ENCODE peak calls at places on chromosomes 3 and 15, in six cellular contexts. K is CD4-positive, alpha-beta memory T cell; Z is left ventricle myocardium inferior; Q is uterus; U is mammary epithelial cell; T is effector memory CD4-positive, alpha-beta T cell. H is an unnamed sample.

GRCh38 chr3:32347286-32348125 is 44.1 kb upstream of the CMTM7 start:
- DNase-seq in K (no peak), Z (peak; percentile 32), Q (peak; percentile 18), U (no peak), T (no peak), H (no peak)

GRCh38 chr3:192833177-192833890 is 84.3 kb downstream of the MB21D2 start:
- DNase-seq in K (no peak), Z (no peak), Q (no peak), U (no peak), T (no peak), H (no peak)

GRCh38 chr3:188458761-188459160 is 304.8 kb downstream of the LPP start:
- DNase-seq in K (no peak), Z (no peak), Q (no peak), U (no peak), T (no peak), H (no peak)

GRCh38 chr3:32696523-32696922 is 11.5 kb downstream of the CNOT10 start:
- DNase-seq in K (no peak), Z (no peak), Q (no peak), U (no peak), T (no peak), H (no peak)

GRCh38 chr15:96341465-96342142 is 11.1 kb downstream of the NR2F2 start:
- DNase-seq in K (no peak), Z (no peak), Q (no peak), U (no peak), T (no peak), H (peak; percentile 54)

GRCh38 chr3:58175429-58176184 is 35.2 kb downstream of the DNASE1L3 start:
- DNase-seq in K (no peak), Z (no peak), Q (no peak), U (no peak), T (no peak), H (peak; percentile 51)

GRCh38 chr3:125498630-125499029 is 21.4 kb downstream of the SNX4 start:
- DNase-seq in K (no peak), Z (no peak), Q (no peak), U (no peak), T (no peak), H (no peak)

GRCh38 chr15:29123991-29124390 is 145.6 kb downstream of the NSMCE3 start:
- DNase-seq in K (no peak), Z (no peak), Q (no peak), U (no peak), T (no peak), H (no peak)

GRCh38 chr15:57835119-57835518 is 128.6 kb downstream of the POLR2M start:
- DNase-seq in K (no peak), Z (no peak), Q (no peak), U (no peak), T (no peak), H (no peak)

GRCh38 chr3:189950258-189950657 is 170.4 kb downstream of the P3H2 start:
- DNase-seq in K (no peak), Z (no peak), Q (no peak), U (peak; percentile 69), T (no peak), H (no peak)

GRCh38 chr3:145952541-145952940 is 208.4 kb downstream of the PLOD2 start:
- DNase-seq in K (no peak), Z (no peak), Q (no peak), U (peak; percentile 66), T (no peak), H (no peak)

GRCh38 chr15:66766282-66767228 is 64.5 kb downstream of the SMAD6 start:
- DNase-seq in K (no peak), Z (no peak), Q (no peak), U (peak; percentile 56), T (no peak), H (no peak)

GRCh38 chr3:69738859-69739203 is 433 bp upstream of the MITF start:
- DNase-seq in K (no peak), Z (peak; percentile 29), Q (no peak), U (no peak), T (no peak), H (no peak)

GRCh38 chr15:40054746-40055575 is 16.0 kb upstream of the SRP14 start:
- DNase-seq in K (peak; percentile 25), Z (no peak), Q (no peak), U (peak; percentile 47), T (no peak), H (no peak)

GRCh38 chr3:107704477-107704876 is 181.7 kb downstream of the BBX start:
- DNase-seq in K (no peak), Z (no peak), Q (no peak), U (peak; percentile 40), T (no peak), H (no peak)

GRCh38 chr3:128726691-128727031 is 678 bp downstream of the RAB7A start:
- DNase-seq in K (peak; percentile 19), Z (peak; percentile 36), Q (peak; percentile 34), U (peak; percentile 88), T (peak; percentile 20), H (no peak)

GRCh38 chr15:63339006-63339766 is 42.5 kb downstream of the CA12 start:
- DNase-seq in K (no peak), Z (no peak), Q (no peak), U (peak; percentile 77), T (no peak), H (no peak)
- H3K4me3 ChIP-seq in K (no peak overlapping the region), Z (no peak overlapping the region), Q (no peak overlapping the region), U (no peak overlapping the region), T (no peak overlapping the region), H (no peak overlapping the region)

GRCh38 chr3:138384971-138385370 is 36.6 kb downstream of the MRAS start:
- DNase-seq in K (no peak), Z (no peak), Q (no peak), U (no peak), T (no peak), H (no peak)

GRCh38 chr3:138378990-138379389 is 30.6 kb downstream of the MRAS start:
- DNase-seq in K (no peak), Z (no peak), Q (no peak), U (no peak), T (no peak), H (no peak)

GRCh38 chr3:138381413-138381901 is 33.1 kb downstream of the MRAS start:
- DNase-seq in K (no peak), Z (peak; percentile 56), Q (peak; percentile 41), U (no peak), T (no peak), H (peak; percentile 61)

GRCh38 chr3:138381950-138382715 is 33.8 kb downstream of the MRAS start:
- DNase-seq in K (no peak), Z (peak; percentile 74), Q (peak; percentile 73), U (peak; percentile 84), T (no peak), H (peak; percentile 84)

DNA sequence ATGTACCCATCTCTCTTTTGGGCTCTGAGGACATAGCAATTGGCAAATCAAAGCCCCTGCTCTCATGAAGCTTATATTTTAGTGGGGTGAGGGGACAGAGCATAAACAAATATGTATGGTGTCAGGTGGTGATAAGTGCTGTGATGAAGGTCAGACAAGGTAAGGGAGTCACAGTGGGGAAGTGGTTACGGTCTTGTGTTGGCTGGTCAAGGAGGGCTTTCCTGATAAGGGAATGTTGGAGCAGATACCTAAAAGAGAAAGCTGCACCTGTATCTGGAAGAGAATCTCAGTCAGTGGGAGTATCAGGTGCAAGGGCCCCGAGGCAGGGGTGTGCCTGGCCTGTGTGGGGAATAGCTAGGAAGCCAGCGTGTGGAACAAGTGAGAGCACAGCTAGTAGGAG is 35.3 kb downstream of the MRAS start:
- DNase-seq in K (no peak), Z (no peak), Q (no peak), U (no peak), T (no peak), H (no peak)
- H3K27ac ChIP-seq in K (no peak overlapping the region), Z (peak overlapping the region; percentile 92), Q (peak overlapping the region; percentile 18), U (no peak overlapping the region), T (no peak overlapping the region), H (no peak overlapping the region)

GRCh38 chr3:42092006-42092405 is 849 bp downstream of the TRAK1 start:
- DNase-seq in K (no peak), Z (no peak), Q (no peak), U (peak; percentile 54), T (no peak), H (no peak)
- H3K4me3 ChIP-seq in K (no peak overlapping the region), Z (peak overlapping the region; percentile 56), Q (no peak overlapping the region), U (peak overlapping the region; percentile 58), T (no peak overlapping the region), H (no peak overlapping the region)

GRCh38 chr3:138948371-138949001 is 1.5 kb downstream of the FOXL2NB start:
- DNase-seq in K (no peak), Z (no peak), Q (no peak), U (no peak), T (no peak), H (no peak)

GRCh38 chr3:138946554-138947302 is at the start of the genes FOXL2 and FOXL2NB:
- DNase-seq in K (peak; percentile 32), Z (no peak), Q (peak; percentile 67), U (peak; percentile 48), T (no peak), H (peak; percentile 96)

GRCh38 chr3:138949002-138949418 is 2.0 kb downstream of the FOXL2NB start:
- DNase-seq in K (no peak), Z (no peak), Q (no peak), U (no peak), T (no peak), H (peak; percentile 57)

GRCh38 chr3:138945646-138946553 is 1.0 kb downstream of the FOXL2 start:
- DNase-seq in K (peak; percentile 20), Z (no peak), Q (no peak), U (peak; percentile 74), T (no peak), H (peak; percentile 41)

DNA sequence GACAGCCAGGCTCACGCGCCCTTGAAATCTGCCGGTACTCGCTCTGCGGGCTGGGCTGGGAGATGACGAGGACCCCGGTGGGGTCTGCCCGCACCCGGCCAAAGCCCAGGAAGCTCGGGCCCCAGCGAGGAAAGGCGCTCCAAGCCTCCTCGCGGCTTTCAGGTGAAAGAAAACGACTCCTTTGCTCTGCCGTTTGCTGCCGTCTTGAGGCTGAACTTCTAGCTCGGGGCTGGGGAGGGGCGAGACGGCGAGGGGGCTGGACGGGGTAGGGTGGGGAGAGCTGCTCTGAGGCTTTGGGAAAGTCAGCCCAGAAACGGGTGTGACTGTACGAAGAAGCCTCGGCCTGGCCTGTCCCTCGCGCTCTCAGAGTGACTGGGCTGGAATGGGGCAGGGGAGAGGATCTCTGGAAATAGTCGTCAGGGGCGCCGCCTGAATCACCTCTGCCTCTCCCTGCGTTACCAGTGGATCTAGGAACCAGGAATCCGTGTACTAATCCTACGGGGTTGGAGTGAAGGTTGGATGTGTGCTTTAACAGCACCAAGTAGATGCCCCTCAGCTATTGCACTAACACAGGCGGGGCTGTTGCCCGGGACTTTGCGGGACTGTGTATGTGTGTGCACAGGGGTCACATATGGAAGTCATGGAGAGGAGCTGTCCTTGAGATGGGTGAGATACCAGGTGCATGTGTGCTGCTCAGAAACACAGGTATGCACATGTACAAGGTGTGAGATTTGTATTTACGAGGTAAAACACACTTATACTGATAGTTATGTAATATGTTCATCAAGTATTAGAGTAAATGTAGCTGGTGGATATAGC is 495 bp downstream of the FOXL2NB start:
- DNase-seq in K (no peak), Z (no peak), Q (no peak), U (no peak), T (no peak), H (peak; percentile 70)
- H3K27ac ChIP-seq in K (no peak overlapping the region), Z (no peak overlapping the region), Q (peak overlapping the region; percentile 91), U (no peak overlapping the region), T (no peak overlapping the region), H (peak overlapping the region; percentile 100)

GRCh38 chr3:194224937-194225422 is 89.0 kb downstream of the HES1 start:
- DNase-seq in K (no peak), Z (no peak), Q (no peak), U (no peak), T (no peak), H (no peak)
- H3K4me3 ChIP-seq in K (no peak overlapping the region), Z (no peak overlapping the region), Q (no peak overlapping the region), U (no peak overlapping the region), T (no peak overlapping the region), H (no peak overlapping the region)

GRCh38 chr3:49410102-49410843 is 1.5 kb downstream of the RHOA start:
- DNase-seq in K (peak; percentile 44), Z (no peak), Q (no peak), U (no peak), T (no peak), H (no peak)
- H3K27ac ChIP-seq in K (peak overlapping the region; percentile 93), Z (peak overlapping the region; percentile 98), Q (peak overlapping the region; percentile 97), U (peak overlapping the region; percentile 91), T (peak overlapping the region; percentile 92), H (no peak overlapping the region)

GRCh38 chr3:186986406-186986805 is 56.1 kb downstream of the ST6GAL1 start:
- DNase-seq in K (no peak), Z (no peak), Q (no peak), U (no peak), T (no peak), H (no peak)
- H3K4me3 ChIP-seq in K (no peak overlapping the region), Z (peak overlapping the region; percentile 1), Q (no peak overlapping the region), U (no peak overlapping the region), T (no peak overlapping the region), H (no peak overlapping the region)